ENCODE peak calls at places on chromosomes 16 and 17, in six cellular contexts. S is MM.1S, J is BE2C, P is Caco-2, Q is adipocyte, F is suprapubic skin. G is an unnamed sample. For H3K9me3, the result is how much of the 10 kb centered on the place peaks cover.

GRCh38 chr17:19386974-19387920 is at the start of gene MFAP4:
- DNase-seq in S (no peak), J (peak), P (no peak), Q (peak), F (peak), G (peak)

GRCh38 chr16:78235168-78235800 is 135.8 kb downstream of the WWOX start:
- DNase-seq in S (peak), J (peak), P (peak), Q (peak), F (peak), G (peak)

GRCh38 chr17:77571562-77571981 is 386.9 kb upstream of the TNRC6C start:
- DNase-seq in S (no peak), J (no peak), P (no peak), Q (peak), F (no peak), G (peak)

GRCh38 chr16:8934601-8935000 is 29.1 kb downstream of the USP7 start:
- DNase-seq in S (no peak), J (no peak), P (no peak), Q (no peak), F (no peak), G (no peak)

GRCh38 chr17:18323007-18323406 is 7.9 kb downstream of the SMCR8 start:
- DNase-seq in S (no peak), J (no peak), P (no peak), Q (no peak), F (no peak), G (peak)

GRCh38 chr16:19883296-19883951 is 1.2 kb downstream of the GPRC5B start:
- DNase-seq in S (no peak), J (peak), P (no peak), Q (no peak), F (peak), G (peak)

GRCh38 chr17:33284022-33284421 is 9.1 kb downstream of the ASIC2 start:
- DNase-seq in S (no peak), J (no peak), P (no peak), Q (peak), F (no peak), G (peak)

GRCh38 chr16:49150341-49150740 is 131.3 kb downstream of the CBLN1 start:
- DNase-seq in S (no peak), J (no peak), P (no peak), Q (no peak), F (no peak), G (no peak)

GRCh38 chr17:4948997-4949320 is 629 bp upstream of the PFN1 start:
- DNase-seq in S (peak), J (peak), P (peak), Q (peak), F (peak), G (peak)

GRCh38 chr16:48612621-48613020 is 2.6 kb upstream of the N4BP1 start:
- DNase-seq in S (peak), J (no peak), P (no peak), Q (no peak), F (no peak), G (no peak)

GRCh38 chr17:48816774-48817590 is at the start of gene TTLL6:
- DNase-seq in S (peak), J (peak), P (peak), Q (peak), F (peak), G (peak)

GRCh38 chr16:11583171-11583570 is 3.5 kb downstream of the LITAF start:
- DNase-seq in S (no peak), J (no peak), P (no peak), Q (peak), F (no peak), G (peak)

GRCh38 chr17:49290690-49291326 is 60.2 kb upstream of the PHOSPHO1 start:
- DNase-seq in S (no peak), J (peak), P (no peak), Q (peak), F (no peak), G (peak)

GRCh38 chr17:43721537-43722268 is 36.9 kb downstream of the SOST start:
- DNase-seq in S (no peak), J (no peak), P (no peak), Q (peak), F (no peak), G (peak)

GRCh38 chr16:57675752-57676623 is 7.9 kb downstream of the ADGRG3 start:
- DNase-seq in S (no peak), J (no peak), P (no peak), Q (no peak), F (peak), G (peak)

GRCh38 chr16:48501516-48502377 is 108.2 kb downstream of the N4BP1 start:
- DNase-seq in S (no peak), J (no peak), P (no peak), Q (no peak), F (no peak), G (no peak)

GRCh38 chr16:24723663-24724062 is 5.8 kb upstream of the TNRC6A start:
- DNase-seq in S (no peak), J (no peak), P (no peak), Q (peak), F (no peak), G (peak)

GRCh38 chr16:78677332-78677731 is 577.9 kb downstream of the WWOX start:
- DNase-seq in S (no peak), J (no peak), P (no peak), Q (no peak), F (no peak), G (no peak)

GRCh38 chr16:77431131-77431670 is 3.6 kb downstream of the ADAMTS18 start:
- DNase-seq in S (no peak), J (no peak), P (no peak), Q (no peak), F (no peak), G (peak)

GRCh38 chr17:83175551-83176271 is 96.3 kb downstream of the METRNL start:
- DNase-seq in S (no peak), J (peak), P (peak), Q (no peak), F (no peak), G (no peak)

GRCh38 chr17:67716405-67716798 is 1.3 kb upstream of the NOL11 start:
- DNase-seq in S (no peak), J (no peak), P (no peak), Q (no peak), F (no peak), G (no peak)

GRCh38 chr17:48333034-48333491 is 97.0 kb downstream of the SKAP1 start:
- DNase-seq in S (peak), J (no peak), P (no peak), Q (peak), F (no peak), G (peak)

GRCh38 chr17:22462461-22462860 is 770.1 kb downstream of the KCNJ18 start:
- DNase-seq in S (no peak), J (no peak), P (no peak), Q (no peak), F (no peak), G (no peak)

GRCh38 chr17:22459953-22460350 is 767.6 kb downstream of the KCNJ18 start:
- DNase-seq in S (no peak), J (no peak), P (no peak), Q (no peak), F (no peak), G (no peak)

GRCh38 chr17:22460461-22461063 is 768.2 kb downstream of the KCNJ18 start:
- DNase-seq in S (no peak), J (no peak), P (no peak), Q (no peak), F (no peak), G (no peak)

GRCh38 chr17:22461460-22462145 is 769.3 kb downstream of the KCNJ18 start:
- DNase-seq in S (no peak), J (no peak), P (no peak), Q (no peak), F (no peak), G (no peak)

DNA sequence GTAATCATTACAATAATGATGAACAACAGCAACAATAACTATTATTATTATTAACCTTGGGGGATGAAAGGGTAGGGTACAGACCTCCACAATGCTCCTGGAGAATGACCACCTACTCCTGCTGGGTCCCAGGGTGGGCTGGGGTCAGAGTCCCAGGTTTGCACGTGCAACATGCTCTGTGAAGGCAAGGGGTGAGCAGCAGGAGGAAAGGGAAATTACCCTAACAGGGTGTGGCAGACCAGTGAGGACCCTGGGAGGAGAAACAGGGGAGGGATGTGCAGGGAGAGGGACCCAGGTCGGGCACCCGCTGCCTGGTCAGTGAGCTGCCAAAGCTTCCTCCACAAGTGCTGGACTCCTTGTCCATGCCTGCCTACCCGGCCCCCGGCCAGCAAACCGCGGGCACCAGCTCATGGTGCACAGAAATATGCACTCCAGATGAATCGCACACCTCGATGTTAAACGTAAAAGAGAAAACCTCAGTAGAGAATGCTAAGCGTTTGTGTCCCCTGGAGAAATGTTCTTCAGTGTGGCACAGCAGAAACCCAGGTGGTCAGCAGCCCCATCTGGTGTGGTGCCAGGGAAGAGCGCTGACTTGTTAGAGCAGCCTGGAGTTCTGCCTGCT is 767.1 kb downstream of the KCNJ18 start:
- DNase-seq in S (no peak), J (no peak), P (no peak), Q (no peak), F (no peak), G (no peak)
- H3K9me3 ChIP-seq in S (under half), J (under half), P (under half), Q (under half), F (under half), G (under half)

GRCh38 chr16:31577411-31577810 is 49.7 kb downstream of the AHSP start:
- DNase-seq in S (no peak), J (no peak), P (no peak), Q (no peak), F (no peak), G (no peak)
- H3K9me3 ChIP-seq in S (under half), J (under half), P (under half), Q (under half), F (under half), G (under half)

GRCh38 chr17:71004413-71004812 is 835.1 kb downstream of the KCNJ2 start:
- DNase-seq in S (no peak), J (no peak), P (no peak), Q (no peak), F (no peak), G (no peak)

DNA sequence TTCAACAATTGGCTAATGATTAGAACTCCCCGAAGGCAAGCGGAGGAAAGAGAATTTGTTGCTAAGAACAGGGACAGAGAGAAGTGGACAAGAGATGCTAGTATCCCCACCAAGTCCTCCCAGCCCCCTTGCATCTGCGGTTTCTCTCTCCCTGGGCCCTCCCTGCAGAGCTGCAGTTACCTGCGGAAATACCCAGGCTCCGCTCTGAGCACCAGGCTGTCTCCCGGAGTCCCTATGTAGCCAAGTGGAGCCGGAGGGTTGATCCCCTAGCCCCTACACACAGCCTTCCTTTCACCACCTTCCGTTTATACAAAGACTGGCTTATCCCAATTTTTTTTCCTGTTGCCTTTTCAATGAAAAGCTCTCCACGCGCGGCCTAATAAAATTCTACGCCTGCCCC is 834.4 kb downstream of the KCNJ2 start:
- DNase-seq in S (no peak), J (no peak), P (no peak), Q (no peak), F (no peak), G (no peak)
- H3K9me3 ChIP-seq in S (under half), J (under half), P (under half), Q (under half), F (under half), G (under half)

GRCh38 chr17:11768981-11769380 is 170.7 kb downstream of the DNAH9 start:
- DNase-seq in S (no peak), J (no peak), P (no peak), Q (no peak), F (no peak), G (no peak)
- H3K9me3 ChIP-seq in S (under half), J (under half), P (under half), Q (under half), F (under half), G (under half)

GRCh38 chr16:873243-873661 is 72.7 kb upstream of the GNG13 start:
- DNase-seq in S (no peak), J (no peak), P (no peak), Q (no peak), F (no peak), G (no peak)
- H3K9me3 ChIP-seq in S (under half), J (under half), P (under half), Q (under half), F (under half), G (under half)

DNA sequence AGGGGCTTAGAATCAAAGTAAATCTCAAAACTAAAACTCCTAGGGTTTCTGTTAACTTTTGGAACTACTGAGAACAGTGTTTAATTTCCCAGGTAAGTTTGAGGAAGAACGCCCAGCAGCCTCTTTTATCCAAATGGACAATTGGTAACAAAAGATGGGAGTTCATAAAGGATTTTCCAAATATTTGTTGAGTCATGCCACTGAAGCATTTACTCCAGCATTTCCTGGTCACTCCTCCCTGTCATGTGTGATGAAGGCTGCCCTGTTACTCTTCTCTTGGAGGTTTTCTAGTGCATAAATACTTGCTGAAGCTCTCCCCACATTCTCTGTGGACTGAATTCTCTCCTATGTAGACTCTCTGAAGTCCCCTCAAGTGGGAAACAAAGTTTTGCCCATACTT is 16.5 kb downstream of the ZNF75A start:
- DNase-seq in S (no peak), J (no peak), P (no peak), Q (no peak), F (no peak), G (no peak)
- H3K9me3 ChIP-seq in S (under half), J (under half), P (under half), Q (half or more), F (half or more), G (under half)

GRCh38 chr17:26818736-26819135 is 475.2 kb upstream of the WSB1 start:
- DNase-seq in S (no peak), J (no peak), P (no peak), Q (peak), F (no peak), G (no peak)
- H3K9me3 ChIP-seq in S (under half), J (under half), P (under half), Q (under half), F (half or more), G (under half)

GRCh38 chr16:35386619-35387018 is 1927.2 kb downstream of the TP53TG3F start:
- DNase-seq in S (no peak), J (no peak), P (no peak), Q (no peak), F (no peak), G (no peak)

DNA sequence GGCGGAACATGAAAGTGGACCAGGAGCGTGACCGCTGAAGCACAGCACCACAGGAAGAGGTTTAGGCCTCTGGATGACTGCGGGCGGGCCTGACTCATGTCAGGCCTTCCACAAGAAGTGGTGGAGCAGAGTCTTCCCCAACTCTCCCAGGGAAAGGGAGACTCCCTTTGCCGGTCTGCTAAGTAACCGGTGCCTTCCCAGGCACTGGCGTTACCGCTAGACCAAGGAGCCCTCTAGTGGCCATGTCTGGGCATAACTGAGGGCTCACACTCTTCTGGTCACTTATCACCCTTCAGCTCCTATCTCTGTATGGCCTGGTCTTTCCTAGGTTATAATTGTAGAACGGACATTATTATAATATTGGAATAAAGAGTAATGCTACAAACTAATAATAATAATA is 1931.9 kb downstream of the TP53TG3F start:
- DNase-seq in S (peak), J (peak), P (peak), Q (peak), F (no peak), G (peak)
- H3K9me3 ChIP-seq in S (under half), J (under half), P (under half), Q (under half), F (under half), G (under half)

DNA sequence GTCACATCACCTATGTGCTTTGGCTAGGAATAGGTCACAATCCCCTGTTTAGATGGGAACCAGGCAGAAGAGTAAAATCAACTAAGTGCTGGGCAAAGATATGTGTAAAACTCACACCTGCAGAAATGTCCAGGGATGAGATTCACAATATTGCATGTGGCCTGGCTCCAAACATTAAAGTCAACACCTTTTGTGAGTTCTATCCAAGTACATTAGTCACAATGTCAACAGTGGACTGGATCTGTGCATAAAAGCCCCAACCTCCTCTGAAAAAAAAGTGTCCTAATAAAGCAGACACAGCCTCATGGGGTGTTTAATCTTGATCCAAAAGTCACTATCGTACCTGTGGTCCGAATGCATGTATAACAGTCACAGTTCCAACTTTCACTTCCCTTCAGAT is 1990.3 kb downstream of the TP53TG3F start:
- DNase-seq in S (no peak), J (no peak), P (no peak), Q (no peak), F (no peak), G (no peak)
- H3K9me3 ChIP-seq in S (under half), J (under half), P (under half), Q (half or more), F (under half), G (under half)

G was measured in GM23248.